ENCODE peak calls at places on chromosome 4, in ten cellular contexts. U is Karpas-422, Q is GDM1, C is nucleus accumbens, M is GM19239, D is dorsolateral prefrontal cortex, K is D341Med, N is glomerular endothelial cell, J is foreskin fibroblast, E is NCI-H1436. H is an unnamed sample.

GRCh38 chr4:82524570-82525152 is 37.1 kb downstream of the TMEM150C start:
- DNase-seq in C (no peak), U (no peak), M (no peak), K (no peak), J (no peak), E (peak; percentile 23), D (no peak), N (no peak), Q (no peak), H (no peak)

GRCh38 chr4:169243808-169244207 is 26.9 kb downstream of the SH3RF1 start:
- DNase-seq in J (peak; percentile 53), N (no peak), D (no peak), C (no peak), Q (no peak), K (no peak), M (no peak), E (no peak), U (no peak), H (no peak)

GRCh38 chr4:10688827-10689226 is 4.3 kb upstream of the CLNK start:
- DNase-seq in U (no peak), M (no peak), Q (no peak), K (no peak), C (no peak), E (no peak), J (no peak), N (no peak), D (no peak), H (no peak)

GRCh38 chr4:8188743-8189550 is 10.1 kb upstream of the SH3TC1 start:
- DNase-seq in E (peak; percentile 84), D (peak; percentile 39), U (no peak), J (no peak), M (no peak), Q (no peak), K (no peak), C (no peak), N (no peak), H (no peak)

GRCh38 chr4:61296115-61296514 is 96.0 kb downstream of the ADGRL3 start:
- DNase-seq in M (no peak), D (no peak), K (no peak), E (no peak), U (no peak), Q (no peak), C (no peak), J (no peak), N (no peak), H (no peak)

GRCh38 chr4:177528620-177529019 is 86.4 kb upstream of the AGA start:
- DNase-seq in Q (no peak), M (no peak), D (no peak), J (no peak), E (no peak), U (no peak), K (no peak), N (no peak), C (no peak), H (no peak)

GRCh38 chr4:92825785-92826184 is 522.0 kb downstream of the GRID2 start:
- DNase-seq in Q (no peak), J (no peak), E (no peak), C (no peak), U (no peak), K (no peak), N (no peak), D (no peak), M (no peak), H (no peak)

GRCh38 chr4:169210516-169211108 is 60.1 kb downstream of the SH3RF1 start:
- DNase-seq in J (no peak), U (no peak), K (no peak), M (no peak), C (no peak), N (no peak), D (no peak), Q (no peak), E (no peak), H (no peak)

GRCh38 chr4:8278009-8278395 is 8.4 kb downstream of the HTRA3 start:
- DNase-seq in E (no peak), D (no peak), U (no peak), C (no peak), M (no peak), J (peak; percentile 48), N (no peak), K (no peak), Q (no peak), H (no peak)

GRCh38 chr4:175927121-175927520 is 115.1 kb upstream of the GPM6A start:
- DNase-seq in C (no peak), N (no peak), U (no peak), M (no peak), D (no peak), Q (no peak), K (no peak), E (no peak), J (no peak), H (no peak)

GRCh38 chr4:20381005-20381404 is 129.3 kb downstream of the SLIT2 start:
- DNase-seq in J (no peak), U (no peak), D (no peak), K (no peak), E (no peak), Q (no peak), C (no peak), N (no peak), M (no peak), H (no peak)

GRCh38 chr4:165060938-165061337 is 7.3 kb downstream of the TRIM75 start:
- DNase-seq in C (no peak), N (no peak), D (no peak), E (no peak), U (no peak), K (no peak), Q (no peak), J (peak; percentile 8), M (no peak), H (no peak)

GRCh38 chr4:20248155-20248558 is 3.5 kb upstream of the SLIT2 start:
- DNase-seq in E (peak; percentile 40), J (peak; percentile 94), U (peak; percentile 73), Q (no peak), K (peak; percentile 50), D (no peak), N (no peak), C (no peak), M (no peak), H (peak; percentile 52)

GRCh38 chr4:108810087-108810486 is 47.2 kb upstream of the ETNPPL start:
- DNase-seq in K (no peak), J (no peak), Q (no peak), M (no peak), D (no peak), N (no peak), C (no peak), U (no peak), E (no peak), H (no peak)

GRCh38 chr4:109614466-109614865 is 54.4 kb downstream of the MCUB start:
- DNase-seq in J (no peak), D (no peak), Q (no peak), E (no peak), U (peak; percentile 81), N (no peak), C (no peak), M (no peak), K (no peak), H (peak; percentile 26)

GRCh38 chr4:152634110-152634760 is 45.6 kb downstream of the TMEM154 start:
- DNase-seq in U (no peak), N (no peak), D (no peak), M (no peak), C (no peak), K (no peak), Q (no peak), J (no peak), E (no peak), H (no peak)